ENCODE peak calls at places on chromosomes 3 and 15, in four cellular contexts. L is astrocyte, A is A549, P is pancreas. M is an unnamed sample.

GRCh38 chr3:77931272-77932009 is 891.5 kb downstream of the ROBO2 start:
- DNase-seq in L (peak; percentile 16), P (no peak), A (no peak), M (no peak)

GRCh38 chr15:72341361-72341760 is 21.4 kb upstream of the CELF6 start:
- DNase-seq in L (no peak), A (no peak), P (no peak), M (no peak)

GRCh38 chr15:83276661-83277060 is 7.8 kb downstream of the BNC1 start:
- DNase-seq in L (peak; percentile 73), A (no peak), P (no peak), M (no peak)

GRCh38 chr15:85751731-85752421 is 42.8 kb downstream of the KLHL25 start:
- DNase-seq in P (peak; percentile 26), L (no peak), A (no peak), M (no peak)

GRCh38 chr15:60580650-60581415 is 101.9 kb upstream of the ICE2 start:
- DNase-seq in P (no peak), L (no peak), A (no peak), M (no peak)

GRCh38 chr15:74845581-74845980 is 2.6 kb upstream of the ULK3 start:
- DNase-seq in L (no peak), P (no peak), A (no peak), M (no peak)

GRCh38 chr3:128152419-128153155 is 694 bp upstream of the EEFSEC start:
- DNase-seq in L (peak; percentile 42), P (no peak), A (no peak), M (no peak)

GRCh38 chr3:150410311-150411105 is 2.4 kb downstream of the TSC22D2 start:
- DNase-seq in A (no peak), P (peak; percentile 53), L (peak; percentile 20), M (peak; percentile 24)

GRCh38 chr3:52028572-52028971 is 27.8 kb downstream of the DUSP7 start:
- DNase-seq in L (no peak), P (no peak), A (no peak), M (no peak)

GRCh38 chr15:99671926-99672701 is 61.1 kb downstream of the LYSMD4 start:
- DNase-seq in L (no peak), A (no peak), P (no peak), M (no peak)

GRCh38 chr3:185820973-185821758 is 3.7 kb downstream of the IGF2BP2 start:
- DNase-seq in L (peak; percentile 93), P (no peak), A (peak; percentile 42), M (peak; percentile 79)

GRCh38 chr15:71777216-71777943 is 33.0 kb upstream of the NR2E3 start:
- DNase-seq in L (no peak), P (no peak), A (no peak), M (no peak)

GRCh38 chr15:99732711-99733267 is 448 bp downstream of the LYSMD4 start:
- DNase-seq in P (no peak), A (no peak), L (no peak), M (peak; percentile 9)

GRCh38 chr3:75078290-75078689 is 463.8 kb upstream of the CNTN3 start:
- DNase-seq in A (no peak), L (no peak), P (no peak), M (no peak)

GRCh38 chr3:194069421-194070219 is 66.3 kb upstream of the HES1 start:
- DNase-seq in L (peak; percentile 42), A (no peak), P (no peak), M (no peak)

GRCh38 chr3:126064627-126065258 is 19.2 kb downstream of the SLC41A3 start:
- DNase-seq in P (no peak), A (no peak), L (no peak), M (no peak)

GRCh38 chr15:56608993-56609392 is 124.3 kb downstream of the ZNF280D start:
- DNase-seq in L (no peak), P (no peak), A (no peak), M (no peak)

GRCh38 chr15:39908186-39908585 is 11.9 kb downstream of the GPR176 start:
- DNase-seq in P (no peak), L (peak; percentile 87), A (no peak), M (peak; percentile 77)

GRCh38 chr3:59678042-59678707 is 628.4 kb upstream of the CFAP20DC start:
- DNase-seq in P (no peak), A (no peak), L (no peak), M (no peak)

GRCh38 chr3:191268737-191269136 is 60.5 kb upstream of the CCDC50 start:
- DNase-seq in P (no peak), L (no peak), A (no peak), M (no peak)

GRCh38 chr3:61841111-61841845 is 279.9 kb downstream of the PTPRG start:
- DNase-seq in A (no peak), L (peak; percentile 49), P (no peak), M (no peak)

GRCh38 chr3:58660998-58661397 is 5.6 kb downstream of the FAM3D start:
- DNase-seq in L (no peak), P (no peak), A (no peak), M (no peak)

GRCh38 chr3:86929046-86929445 is 61.9 kb downstream of the VGLL3 start:
- DNase-seq in L (peak; percentile 62), P (no peak), A (no peak), M (no peak)

GRCh38 chr15:84079885-84080777 is 155.4 kb upstream of the GOLGA6L4 start:
- DNase-seq in L (peak; percentile 26), P (peak; percentile 24), A (no peak), M (no peak)

GRCh38 chr3:99699841-99700240 is 61.4 kb downstream of the COL8A1 start:
- DNase-seq in A (no peak), P (no peak), L (peak; percentile 92), M (no peak)

GRCh38 chr3:53641397-53641796 is 147.0 kb downstream of the CACNA1D start:
- DNase-seq in P (no peak), A (no peak), L (no peak), M (no peak)

GRCh38 chr3:39794880-39795279 is 14.5 kb upstream of the MYRIP start:
- DNase-seq in P (no peak), A (no peak), L (no peak), M (no peak)

GRCh38 chr15:65183847-65184159 is 1.3 kb downstream of the CLPX start:
- DNase-seq in L (no peak), A (no peak), P (no peak), M (no peak)

GRCh38 chr3:129161860-129162271 is 1.0 kb upstream of the ISY1 start:
- DNase-seq in P (no peak), A (peak; percentile 40), L (no peak), M (no peak)

GRCh38 chr15:92883643-92884458 is 16.3 kb upstream of the CHD2 start:
- DNase-seq in L (peak; percentile 58), A (no peak), P (no peak), M (no peak)

GRCh38 chr15:90873998-90874605 is 5.7 kb downstream of the FURIN start:
- DNase-seq in L (no peak), A (no peak), P (peak; percentile 89), M (no peak)

GRCh38 chr3:99881121-99881524 is 63.5 kb downstream of the CMSS1 start:
- DNase-seq in A (no peak), L (no peak), P (no peak), M (no peak)

GRCh38 chr3:38327335-38328009 is 19.1 kb upstream of the XYLB start:
- DNase-seq in P (no peak), L (peak; percentile 72), A (no peak), M (peak; percentile 82)

GRCh38 chr3:4720316-4721075 is 227.3 kb downstream of the ITPR1 start:
- DNase-seq in A (peak; percentile 70), P (peak; percentile 91), L (peak; percentile 94), M (peak; percentile 75)

GRCh38 chr3:136950583-136950982 is 7.2 kb upstream of the IL20RB start:
- DNase-seq in P (no peak), A (no peak), L (no peak), M (no peak)

GRCh38 chr3:136954246-136954645 is 3.5 kb upstream of the IL20RB start:
- DNase-seq in P (no peak), L (peak; percentile 46), A (no peak), M (no peak)

GRCh38 chr3:136954980-136955780 is 2.6 kb upstream of the IL20RB start:
- DNase-seq in A (no peak), L (peak; percentile 36), P (no peak), M (no peak)

GRCh38 chr3:136949708-136950107 is 8.1 kb upstream of the IL20RB start:
- DNase-seq in L (no peak), A (no peak), P (no peak), M (no peak)

GRCh38 chr3:136952292-136952691 is 5.5 kb upstream of the IL20RB start:
- DNase-seq in P (no peak), L (peak; percentile 40), A (no peak), M (peak; percentile 87)
- H3K4me1 ChIP-seq in P (no peaks in the 10 kb centered on the region), L (peaks cover 15% of the 10 kb centered on the region), A (peaks cover 48% of the 10 kb centered on the region), M (peaks cover 15% of the 10 kb centered on the region)

DNA sequence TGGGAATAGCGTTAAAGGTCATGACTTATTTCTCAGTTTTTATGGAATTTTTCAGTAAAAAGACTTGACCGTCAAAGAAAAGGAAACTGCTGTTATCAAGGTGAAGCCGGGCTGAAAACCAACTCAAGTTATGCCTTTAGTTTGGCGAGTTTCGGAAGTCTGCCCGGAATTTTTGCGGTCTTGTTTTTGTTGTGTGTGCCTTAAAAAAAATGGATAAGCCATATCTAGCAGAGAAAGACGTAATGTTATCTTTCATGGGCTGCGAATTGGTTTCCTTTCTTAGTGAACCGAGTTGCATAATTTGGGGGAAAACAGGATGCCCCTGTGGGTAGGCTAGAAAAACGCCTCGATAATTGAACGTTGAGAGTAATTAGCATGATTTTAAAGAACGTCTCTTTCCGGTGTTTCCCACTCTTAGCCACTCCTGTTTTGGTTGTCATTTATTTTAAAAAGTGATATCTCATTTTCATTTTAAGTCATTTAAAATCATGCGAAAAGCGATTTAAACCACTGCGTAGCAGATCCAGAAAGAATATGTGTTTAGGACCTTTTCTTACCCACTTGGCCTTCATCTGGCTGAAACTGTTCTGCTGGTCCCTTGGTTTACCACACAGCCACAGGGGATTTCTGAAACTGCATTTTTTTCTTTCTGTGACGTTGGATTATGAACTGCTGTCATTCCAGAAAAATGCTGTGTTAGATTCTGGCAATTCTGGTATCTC is 1.2 kb downstream of the NFKBIZ start:
- DNase-seq in L (peak; percentile 71), P (no peak), A (no peak), M (peak; percentile 47)
- H3K4me1 ChIP-seq in L (peaks cover 8% of the 10 kb centered on the region), P (peaks cover 41% of the 10 kb centered on the region), A (peaks cover 53% of the 10 kb centered on the region), M (peaks cover 7% of the 10 kb centered on the region)

DNA sequence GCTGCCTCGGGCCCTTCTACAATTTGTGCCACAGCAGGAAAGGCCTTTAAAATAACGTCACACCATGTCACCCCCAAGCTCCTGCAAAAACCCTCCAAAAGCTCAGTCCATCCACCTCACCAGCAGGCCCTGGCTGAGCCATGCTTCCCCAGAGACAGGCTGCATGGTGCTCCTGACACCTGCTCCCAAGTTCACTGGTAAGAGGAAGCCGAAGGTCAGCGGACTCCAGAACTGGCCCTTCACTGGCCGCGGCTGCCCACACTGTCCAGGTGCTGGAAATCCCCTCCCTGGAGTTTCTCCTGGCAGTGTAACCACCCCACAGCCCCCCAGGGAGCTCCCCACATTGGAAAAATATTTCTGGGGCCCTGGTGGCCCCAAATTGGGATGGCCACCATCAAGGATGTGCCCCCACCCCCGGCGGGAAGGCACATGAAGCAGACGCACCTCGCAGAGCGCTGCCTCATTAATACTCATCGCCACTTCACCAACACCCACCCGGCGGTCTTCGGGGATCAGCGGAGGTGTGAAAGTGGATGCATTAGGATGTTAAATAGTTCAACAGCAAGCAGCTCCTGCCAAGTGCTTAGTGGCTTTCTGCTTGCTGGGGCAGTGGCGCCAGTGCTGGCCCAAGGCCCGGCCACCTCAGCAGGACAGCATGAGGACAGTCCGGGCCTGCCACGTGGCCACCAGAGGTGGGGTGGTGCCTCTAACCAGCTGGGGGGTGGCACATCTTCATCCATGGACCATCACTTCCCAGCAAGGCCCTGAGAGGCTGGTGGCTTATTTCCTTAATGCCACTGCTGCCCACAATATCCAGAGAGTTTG is 146.1 kb upstream of the IQSEC1 start:
- DNase-seq in A (no peak), P (peak; percentile 56), L (no peak), M (no peak)
- H3K4me1 ChIP-seq in A (peaks cover 41% of the 10 kb centered on the region), P (peaks cover 14% of the 10 kb centered on the region), L (peaks cover 29% of the 10 kb centered on the region), M (peaks cover 16% of the 10 kb centered on the region)

GRCh38 chr3:181622365-181622764 is 89.4 kb upstream of the SOX2 start:
- DNase-seq in A (no peak), L (peak; percentile 64), P (no peak), M (peak; percentile 88)
- H3K4me1 ChIP-seq in A (no peaks in the 10 kb centered on the region), L (peaks cover 10% of the 10 kb centered on the region), P (no peaks in the 10 kb centered on the region), M (peaks cover 39% of the 10 kb centered on the region)

M was measured in foreskin keratinocyte.